ENCODE peak calls at places on chromosomes 3 and 15, in five cellular contexts. O, H, D, N and G are unnamed samples.

GRCh38 chr3:10164546-10165393 is at the start of gene IRAK2:
- DNase-seq in H (peak; percentile 72), O (peak; percentile 78), D (peak; percentile 38), N (peak; percentile 96), G (peak; percentile 8)

GRCh38 chr3:48514431-48515227 is 10.7 kb upstream of the SHISA5 start:
- DNase-seq in O (no peak), H (no peak), N (no peak), D (no peak), G (no peak)

GRCh38 chr3:86973440-86973839 is 17.5 kb downstream of the VGLL3 start:
- DNase-seq in H (no peak), O (no peak), N (no peak), D (peak; percentile 99), G (peak; percentile 98)

GRCh38 chr3:55189359-55189801 is 261.5 kb upstream of the LRTM1 start:
- DNase-seq in H (no peak), O (no peak), D (peak; percentile 97), N (no peak), G (no peak)

GRCh38 chr3:31670722-31671121 is 138.0 kb downstream of the STT3B start:
- DNase-seq in H (no peak), D (no peak), N (no peak), O (no peak), G (no peak)

GRCh38 chr3:171351676-171352075 is 108.5 kb downstream of the TNIK start:
- DNase-seq in H (no peak), O (no peak), D (peak; percentile 98), N (no peak), G (peak; percentile 90)

GRCh38 chr15:76566276-76566675 is 229.7 kb downstream of the ISL2 start:
- DNase-seq in O (no peak), N (no peak), D (peak; percentile 57), H (no peak), G (no peak)

GRCh38 chr3:181534881-181535280 is 176.8 kb upstream of the SOX2 start:
- DNase-seq in H (no peak), D (no peak), N (no peak), O (no peak), G (no peak)

GRCh38 chr3:188052229-188052965 is 101.6 kb upstream of the LPP start:
- DNase-seq in O (peak; percentile 85), D (peak; percentile 73), H (peak; percentile 93), N (peak; percentile 53), G (no peak)

GRCh38 chr15:95600367-95600766 is 730.1 kb upstream of the NR2F2 start:
- DNase-seq in H (no peak), O (no peak), N (no peak), D (no peak), G (no peak)

GRCh38 chr15:35302340-35302739 is 217.2 kb upstream of the NANOGP8 start:
- DNase-seq in O (no peak), N (no peak), H (no peak), D (no peak), G (no peak)

GRCh38 chr3:177905895-177906511 is 630.2 kb upstream of the KCNMB2 start:
- DNase-seq in N (peak; percentile 23), O (no peak), D (peak; percentile 76), H (no peak), G (peak; percentile 57)

GRCh38 chr3:108461641-108462040 is 48.8 kb downstream of the MYH15 start:
- DNase-seq in O (no peak), H (no peak), D (peak; percentile 30), N (no peak), G (peak; percentile 43)

GRCh38 chr3:73026702-73027101 is 30.1 kb downstream of the PPP4R2 start:
- DNase-seq in H (no peak), O (no peak), N (no peak), D (no peak), G (no peak)

GRCh38 chr3:33718595-33718907 is 497 bp upstream of the CLASP2 start:
- DNase-seq in N (no peak), D (no peak), O (peak; percentile 21), H (no peak), G (no peak)

GRCh38 chr3:38455639-38456430 is 2.1 kb downstream of the ACVR2B start:
- DNase-seq in N (peak; percentile 76), H (no peak), D (peak; percentile 5), O (no peak), G (no peak)

GRCh38 chr3:117637666-117638065 is 928.1 kb downstream of the TUSC7 start:
- DNase-seq in D (no peak), O (no peak), H (no peak), N (no peak), G (no peak)

GRCh38 chr3:109803274-109803673 is 465.9 kb upstream of the DPPA4 start:
- DNase-seq in D (no peak), H (no peak), N (peak; percentile 42), O (no peak), G (no peak)

GRCh38 chr3:139312959-139313358 is 30.9 kb upstream of the MRPS22 start:
- DNase-seq in D (peak; percentile 21), N (no peak), H (peak; percentile 8), O (no peak), G (no peak)

GRCh38 chr15:65194826-65195541 is 9.8 kb upstream of the CLPX start:
- DNase-seq in N (peak; percentile 62), O (no peak), D (peak; percentile 42), H (no peak), G (no peak)

DNA sequence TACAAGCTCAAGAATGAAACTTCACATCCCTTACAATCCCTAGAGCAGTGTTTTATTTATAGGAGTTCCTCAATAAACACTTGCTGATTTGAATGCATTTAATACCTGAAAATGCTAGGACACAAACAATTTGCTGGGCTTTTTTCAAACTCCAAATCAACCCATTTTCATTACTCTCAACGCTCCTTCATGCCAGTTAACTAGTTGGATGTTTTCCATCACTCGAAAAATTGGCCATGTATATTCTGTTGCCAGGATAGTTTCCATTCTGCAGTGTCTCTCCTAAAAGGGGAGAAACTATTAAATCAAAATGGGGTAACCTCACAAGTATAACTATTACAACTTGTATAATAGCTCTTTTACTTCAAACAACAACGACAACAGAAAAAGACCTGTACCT is 1.2 kb downstream of the GBE1 start:
- DNase-seq in N (no peak), O (no peak), D (no peak), H (no peak), G (no peak)
- H3K4me3 ChIP-seq in N (no peak overlapping the region), O (no peak overlapping the region), D (peak overlapping the region; percentile 57), H (peak overlapping the region; percentile 50), G (peak overlapping the region; percentile 67)

GRCh38 chr3:57160046-57160730 is 5.0 kb downstream of the IL17RD start:
- DNase-seq in N (peak; percentile 49), D (no peak), O (no peak), H (peak; percentile 67), G (no peak)

GRCh38 chr3:57163751-57164150 is 1.4 kb downstream of the IL17RD start:
- DNase-seq in O (no peak), D (peak; percentile 50), N (peak; percentile 53), H (no peak), G (no peak)

GRCh38 chr3:57161131-57161538 is 4.0 kb downstream of the IL17RD start:
- DNase-seq in N (no peak), O (no peak), H (no peak), D (peak; percentile 72), G (no peak)

GRCh38 chr3:57160731-57161086 is 4.4 kb downstream of the IL17RD start:
- DNase-seq in D (no peak), N (no peak), H (no peak), O (no peak), G (no peak)

GRCh38 chr3:57161915-57162314 is 3.2 kb downstream of the IL17RD start:
- DNase-seq in N (no peak), O (no peak), D (no peak), H (no peak), G (no peak)
- H3K4me3 ChIP-seq in N (no peak overlapping the region), O (no peak overlapping the region), D (no peak overlapping the region), H (no peak overlapping the region), G (no peak overlapping the region)

GRCh38 chr15:68209272-68209671 is 4.1 kb upstream of the CALML4 start:
- DNase-seq in N (no peak), H (no peak), O (no peak), D (no peak), G (no peak)
- H3K4me3 ChIP-seq in N (no peak overlapping the region), H (no peak overlapping the region), O (no peak overlapping the region), D (no peak overlapping the region), G (no peak overlapping the region)

GRCh38 chr15:67244966-67245478 is 9.4 kb downstream of the AAGAB start:
- DNase-seq in O (no peak), D (peak; percentile 85), N (no peak), H (no peak), G (no peak)

GRCh38 chr15:67240235-67241131 is 14.0 kb downstream of the AAGAB start:
- DNase-seq in D (no peak), O (no peak), N (peak; percentile 65), H (no peak), G (no peak)

GRCh38 chr15:67242665-67243064 is 11.8 kb downstream of the AAGAB start:
- DNase-seq in H (no peak), O (no peak), N (peak; percentile 20), D (peak; percentile 24), G (no peak)

DNA sequence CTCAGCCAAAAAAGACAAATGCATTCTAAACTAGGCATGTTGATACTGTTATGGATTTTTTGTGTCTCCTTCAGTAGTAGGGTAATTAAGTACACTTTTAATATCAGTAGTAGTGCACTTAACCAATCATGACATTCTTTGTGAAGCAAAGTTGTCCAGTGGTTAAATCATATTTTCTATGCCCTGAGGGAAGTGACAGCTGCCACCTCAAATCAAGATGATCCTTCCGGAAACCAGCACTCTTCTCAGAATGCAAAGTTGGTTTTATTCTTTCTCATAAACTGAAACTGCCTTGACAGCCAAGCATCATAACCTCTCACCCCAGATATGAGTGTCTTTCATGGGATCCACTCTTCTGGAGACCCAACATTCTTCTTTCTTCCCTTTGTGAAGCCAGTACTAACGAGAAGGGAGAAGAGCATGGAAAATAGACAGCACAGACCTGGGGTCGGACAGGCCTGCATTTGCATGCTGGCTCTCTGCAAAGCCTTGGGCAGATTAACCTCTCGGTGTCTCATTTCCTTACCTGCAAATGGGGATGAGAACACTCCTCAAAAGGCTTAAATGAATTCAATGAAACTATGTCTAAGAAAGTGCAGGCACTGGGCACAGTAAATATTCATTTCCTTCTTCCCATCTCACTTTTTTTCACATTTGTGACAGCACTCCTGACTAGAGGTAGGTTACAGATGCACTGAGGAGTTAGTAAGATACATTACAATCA is 13.2 kb downstream of the AAGAB start:
- DNase-seq in N (peak; percentile 29), H (no peak), D (no peak), O (no peak), G (no peak)
- H3K4me3 ChIP-seq in N (no peak overlapping the region), H (no peak overlapping the region), D (no peak overlapping the region), O (no peak overlapping the region), G (no peak overlapping the region)

GRCh38 chr15:81765816-81766215 is 280.0 kb downstream of the MEX3B start:
- DNase-seq in O (no peak), D (no peak), N (no peak), H (no peak), G (no peak)
- H3K4me3 ChIP-seq in O (no peak overlapping the region), D (no peak overlapping the region), N (no peak overlapping the region), H (no peak overlapping the region), G (no peak overlapping the region)

DNA sequence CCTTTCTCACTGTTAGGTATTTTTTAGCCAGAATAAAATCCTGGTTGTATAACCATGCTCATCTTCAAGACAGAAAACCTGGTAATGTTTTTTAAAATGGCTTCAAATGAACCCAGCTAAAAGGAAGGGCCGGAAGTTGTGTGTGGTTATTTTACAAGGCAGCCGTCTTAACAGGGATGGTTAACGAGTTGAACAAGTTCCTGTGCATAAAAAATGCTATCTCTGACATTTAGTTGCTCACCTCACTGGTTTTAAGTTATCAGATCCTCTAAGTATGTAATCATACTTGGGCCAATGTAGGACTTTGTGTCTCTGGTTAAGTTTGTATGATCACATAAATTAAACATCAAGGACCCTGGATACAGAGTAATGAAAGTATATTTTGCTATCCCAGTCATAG is 2.1 kb downstream of the ATP11B start:
- DNase-seq in O (no peak), N (no peak), D (peak; percentile 25), H (no peak), G (no peak)
- H3K4me3 ChIP-seq in O (no peak overlapping the region), N (no peak overlapping the region), D (peak overlapping the region; percentile 93), H (peak overlapping the region; percentile 93), G (peak overlapping the region; percentile 76)

GRCh38 chr3:11195721-11196332 is 41.5 kb downstream of the HRH1 start:
- DNase-seq in N (no peak), H (no peak), D (peak; percentile 58), O (no peak), G (no peak)
- H3K4me3 ChIP-seq in N (no peak overlapping the region), H (no peak overlapping the region), D (no peak overlapping the region), O (no peak overlapping the region), G (peak overlapping the region; percentile 26)